ENCODE peak calls at places on chromosomes 3 and 15, in six cellular contexts. L is GM12864, R is brain microvascular endothelial cell, J is neural crest cell, Y is fibroblast of pulmonary artery, C is HFFc6. U is an unnamed sample.

GRCh38 chr3:39150803-39151631 is 2.4 kb downstream of the CSRNP1 start:
- DNase-seq in L (no peak), R (peak), J (no peak), Y (peak), C (peak), U (peak)

GRCh38 chr3:141876891-141877561 is 583 bp downstream of the ATP1B3 start:
- DNase-seq in L (peak), R (no peak), J (peak), Y (no peak), C (peak), U (peak)

GRCh38 chr3:95627293-95627692 is 1187.1 kb upstream of the EPHA6 start:
- DNase-seq in L (no peak), R (no peak), J (no peak), Y (no peak), C (no peak), U (peak)

GRCh38 chr15:33808720-33809119 is 159.6 kb upstream of the CHRM5 start:
- DNase-seq in L (no peak), R (no peak), J (no peak), Y (peak), C (no peak), U (no peak)

GRCh38 chr3:106277731-106278130 is 408.9 kb upstream of the CBLB start:
- DNase-seq in L (no peak), R (no peak), J (no peak), Y (no peak), C (no peak), U (no peak)

GRCh38 chr3:111738238-111738637 is 120.8 kb upstream of the PHLDB2 start:
- DNase-seq in L (no peak), R (no peak), J (no peak), Y (no peak), C (no peak), U (no peak)

GRCh38 chr15:59591372-59591771 is 20.2 kb upstream of the GCNT3 start:
- DNase-seq in L (no peak), R (no peak), J (no peak), Y (no peak), C (no peak), U (no peak)

GRCh38 chr15:53759333-53759975 is at the start of gene WDR72:
- DNase-seq in L (no peak), R (no peak), J (peak), Y (no peak), C (no peak), U (peak)

GRCh38 chr3:99625237-99625622 is 13.2 kb upstream of the COL8A1 start:
- DNase-seq in L (no peak), R (no peak), J (no peak), Y (no peak), C (peak), U (no peak)

GRCh38 chr3:24680214-24680967 is 185.7 kb upstream of the THRB start:
- DNase-seq in L (no peak), R (peak), J (peak), Y (peak), C (no peak), U (peak)

GRCh38 chr15:27481768-27482167 is 510.8 kb downstream of the GABRG3 start:
- DNase-seq in L (no peak), R (no peak), J (no peak), Y (no peak), C (no peak), U (peak)

GRCh38 chr3:61903931-61904657 is 342.7 kb downstream of the PTPRG start:
- DNase-seq in L (no peak), R (peak), J (no peak), Y (peak), C (peak), U (no peak)

GRCh38 chr3:52193059-52193458 is 4.9 kb upstream of the ALAS1 start:
- DNase-seq in L (no peak), R (no peak), J (no peak), Y (peak), C (peak), U (no peak)

GRCh38 chr3:159727506-159727905 is 261.1 kb upstream of the IL12A start:
- DNase-seq in L (no peak), R (no peak), J (no peak), Y (peak), C (no peak), U (no peak)

GRCh38 chr3:156460206-156460609 is 94.7 kb downstream of the SSR3 start:
- DNase-seq in L (no peak), R (no peak), J (no peak), Y (no peak), C (no peak), U (no peak)

GRCh38 chr15:31042731-31043130 is 51.3 kb upstream of the MTMR10 start:
- DNase-seq in L (no peak), R (no peak), J (no peak), Y (no peak), C (no peak), U (no peak)

GRCh38 chr15:72487070-72487797 is 13.1 kb downstream of the ARIH1 start:
- DNase-seq in L (no peak), R (no peak), J (no peak), Y (peak), C (peak), U (no peak)

GRCh38 chr15:83379574-83379973 is 67.6 kb upstream of the SH3GL3 start:
- DNase-seq in L (no peak), R (no peak), J (no peak), Y (no peak), C (peak), U (no peak)

GRCh38 chr3:10286596-10287295 is 6.0 kb downstream of the GHRL start:
- DNase-seq in L (no peak), R (peak), J (no peak), Y (peak), C (peak), U (peak)

DNA sequence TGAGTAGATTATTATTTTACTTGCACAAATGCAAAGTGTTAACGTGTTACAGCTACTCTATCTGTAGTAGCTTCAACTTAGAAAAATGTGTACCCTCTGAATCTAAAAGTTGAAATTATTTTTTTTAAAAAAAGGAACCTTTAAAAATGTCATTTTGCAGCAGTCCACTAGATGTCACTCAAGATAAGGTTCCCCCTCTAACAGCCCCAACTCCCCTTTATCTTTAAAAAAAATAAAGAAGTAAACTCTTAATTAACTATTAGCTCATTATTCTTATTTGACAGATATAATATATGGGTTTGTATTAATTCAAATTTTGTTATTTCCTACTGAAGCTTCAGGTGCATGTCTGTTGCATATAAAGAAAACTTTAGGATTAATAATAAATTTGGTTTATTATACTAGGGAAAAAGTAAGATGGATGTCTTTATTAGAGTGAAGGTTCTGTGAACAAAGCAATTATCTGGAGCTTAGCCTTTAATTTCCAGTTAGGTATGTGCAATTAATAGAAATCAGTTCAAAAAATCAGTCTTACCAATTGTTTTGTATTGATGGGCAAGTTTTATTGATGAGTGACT is 288.5 kb downstream of the VGLL3 start:
- DNase-seq in L (no peak), R (no peak), J (no peak), Y (peak), C (no peak), U (peak)
- TF ChIP-seq CTCF in L (peak), R (peak), J (peak), Y (peak), C (peak), U (peak)

GRCh38 chr3:48989796-48990635 is at the start of gene P4HTM:
- DNase-seq in L (peak), R (peak), J (peak), Y (peak), C (peak), U (peak)
- TF ChIP-seq CTCF in L (peak), R (peak), J (peak), Y (peak), C (peak), U (peak)

GRCh38 chr3:161879470-161879869 is 382.9 kb downstream of the OTOL1 start:
- DNase-seq in L (no peak), R (no peak), J (no peak), Y (no peak), C (no peak), U (no peak)

DNA sequence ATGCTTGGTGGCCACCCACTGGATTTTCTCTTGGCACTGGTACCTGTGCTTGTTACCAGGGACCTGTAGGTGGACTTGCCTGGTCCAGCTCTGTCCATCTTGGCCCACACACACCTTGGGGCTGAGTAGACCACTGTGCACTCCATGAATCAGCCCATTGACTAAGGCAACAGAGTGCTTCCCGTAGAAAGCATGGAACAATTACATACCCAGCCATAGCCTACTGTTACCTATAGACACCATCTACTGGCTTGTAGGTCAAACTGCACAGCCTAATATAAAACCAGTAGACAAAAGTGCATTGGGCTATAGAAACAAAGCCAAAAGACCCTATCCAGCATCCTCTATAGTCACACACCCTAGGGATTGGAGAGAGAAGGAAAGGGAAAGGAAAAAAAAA is 378.9 kb downstream of the OTOL1 start:
- DNase-seq in L (no peak), R (no peak), J (no peak), Y (no peak), C (no peak), U (no peak)
- TF ChIP-seq CTCF in L (no peak), R (no peak), J (no peak), Y (no peak), C (no peak), U (no peak)

DNA sequence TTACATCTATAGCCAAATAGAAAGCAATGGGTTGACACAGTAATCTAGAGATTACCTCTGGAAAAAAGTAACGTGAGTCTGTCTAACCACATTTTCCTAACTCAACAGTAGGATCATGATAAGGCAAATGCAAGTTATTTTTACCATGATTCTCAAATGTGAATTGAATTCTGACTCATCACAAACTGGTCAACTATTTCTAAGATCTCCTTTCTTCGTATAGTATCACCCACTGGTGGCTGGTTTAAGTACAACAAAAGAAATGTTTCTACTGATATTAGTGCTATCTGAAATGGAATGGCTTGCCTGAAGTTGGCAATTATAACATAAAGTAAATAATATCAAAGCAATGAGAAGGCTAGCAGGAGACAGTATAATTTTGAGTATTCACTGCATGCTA is 102.2 kb downstream of the ABI3BP start:
- DNase-seq in L (no peak), R (peak), J (no peak), Y (peak), C (peak), U (no peak)
- TF ChIP-seq CTCF in L (no peak), R (peak), J (no peak), Y (peak), C (peak), U (no peak)

GRCh38 chr3:152834354-152835310 is at the start of gene P2RY1:
- DNase-seq in L (peak), R (peak), J (peak), Y (peak), C (no peak), U (peak)
- TF ChIP-seq CTCF in L (peak), R (peak), J (peak), Y (peak), C (no peak), U (no peak)

GRCh38 chr3:42581709-42582473 is at the start of gene SEC22C:
- DNase-seq in L (peak), R (peak), J (peak), Y (peak), C (peak), U (peak)
- TF ChIP-seq CTCF in L (peak), R (peak), J (no peak), Y (peak), C (peak), U (peak)

DNA sequence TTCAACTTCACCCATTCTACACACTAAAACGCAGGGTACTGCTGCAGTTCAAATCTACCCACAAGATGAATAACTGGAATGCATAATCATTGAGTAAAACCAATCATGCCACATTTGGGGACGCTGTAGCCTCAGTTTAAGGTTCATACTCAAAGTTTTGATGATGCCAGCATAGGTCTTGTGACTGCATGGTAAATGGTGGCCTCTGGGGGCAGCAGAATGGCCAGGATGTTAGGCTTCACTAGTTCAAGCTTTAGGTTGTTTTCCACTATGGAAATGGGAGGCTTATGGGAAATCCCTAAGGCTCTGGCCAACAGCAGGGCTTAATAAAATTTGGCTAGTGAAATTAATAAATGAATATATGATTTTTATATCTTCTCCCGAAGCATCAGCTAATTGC is 104.3 kb upstream of the TSC22D2 start:
- DNase-seq in L (no peak), R (no peak), J (no peak), Y (no peak), C (no peak), U (peak)
- TF ChIP-seq CTCF in L (peak), R (peak), J (peak), Y (peak), C (peak), U (peak)

GRCh38 chr15:68658641-68659358 is 80.0 kb downstream of the CORO2B start:
- DNase-seq in L (no peak), R (no peak), J (no peak), Y (no peak), C (no peak), U (no peak)
- TF ChIP-seq CTCF in L (no peak), R (peak), J (no peak), Y (peak), C (peak), U (peak)

GRCh38 chr15:93997071-93997658 is 234.2 kb upstream of the MCTP2 start:
- DNase-seq in L (no peak), R (peak), J (peak), Y (peak), C (peak), U (peak)
- TF ChIP-seq CTCF in L (peak), R (peak), J (peak), Y (peak), C (peak), U (peak)

GRCh38 chr3:142975316-142975995 is 12.0 kb upstream of the PAQR9 start:
- DNase-seq in L (no peak), R (no peak), J (no peak), Y (no peak), C (no peak), U (no peak)
- TF ChIP-seq CTCF in L (peak), R (peak), J (no peak), Y (no peak), C (peak), U (peak)

U was measured in neural progenitor cell.